ENCODE peak calls at places on chromosome 2, in four cellular contexts. R, N, M and S are unnamed samples.

GRCh38 chr2:128589681-128590080 is 271.0 kb upstream of the HS6ST1 start:
- DNase-seq in R (no peak), N (no peak), M (no peak), S (no peak)

GRCh38 chr2:46164581-46165301 is 132.5 kb upstream of the EPAS1 start:
- DNase-seq in R (no peak), N (no peak), M (peak; percentile 96), S (peak; percentile 93)

GRCh38 chr2:49664827-49665226 is 510.5 kb upstream of the FSHR start:
- DNase-seq in R (no peak), N (no peak), M (no peak), S (no peak)

GRCh38 chr2:16105664-16106281 is 165.4 kb downstream of the MYCN start:
- DNase-seq in R (no peak), N (no peak), M (no peak), S (no peak)

GRCh38 chr2:170236639-170237037 is 58.7 kb downstream of the MYO3B start:
- DNase-seq in R (no peak), N (no peak), M (no peak), S (no peak)

GRCh38 chr2:220619525-220620267 is 952.4 kb downstream of the EPHA4 start:
- DNase-seq in R (no peak), N (no peak), M (peak; percentile 47), S (no peak)

GRCh38 chr2:9365498-9366019 is 57.8 kb downstream of the ITGB1BP1 start:
- DNase-seq in R (no peak), N (no peak), M (no peak), S (no peak)

GRCh38 chr2:95325026-95325425 is 27.9 kb downstream of the KCNIP3 start:
- DNase-seq in R (no peak), N (no peak), M (no peak), S (no peak)

GRCh38 chr2:21317131-21317530 is 193.4 kb downstream of the TDRD15 start:
- DNase-seq in R (peak; percentile 24), N (peak; percentile 65), M (peak; percentile 8), S (peak; percentile 4)

GRCh38 chr2:118841828-118842461 is 5.5 kb downstream of the EN1 start:
- DNase-seq in R (no peak), N (no peak), M (no peak), S (peak; percentile 37)

GRCh38 chr2:509888-510287 is 167.3 kb downstream of the TMEM18 start:
- DNase-seq in R (no peak), N (no peak), M (no peak), S (no peak)

GRCh38 chr2:169159686-169160085 is 90.3 kb downstream of the DHRS9 start:
- DNase-seq in R (no peak), N (no peak), M (no peak), S (no peak)

GRCh38 chr2:45320956-45321355 is 290.1 kb downstream of the SRBD1 start:
- DNase-seq in R (no peak), N (no peak), M (no peak), S (no peak)

GRCh38 chr2:141741652-141742051 is 389.2 kb downstream of the LRP1B start:
- DNase-seq in R (no peak), N (no peak), M (no peak), S (no peak)

GRCh38 chr2:233449071-233449901 is 95.0 kb downstream of the DGKD start:
- DNase-seq in R (no peak), N (no peak), M (peak; percentile 48), S (peak; percentile 76)

GRCh38 chr2:56009758-56010534 is 86.4 kb upstream of the EFEMP1 start:
- DNase-seq in R (no peak), N (peak; percentile 35), M (peak; percentile 70), S (peak; percentile 50)

GRCh38 chr2:95526360-95527341 is 42.1 kb upstream of the TRIM43B start:
- DNase-seq in R (peak; percentile 52), N (no peak), M (peak; percentile 67), S (peak; percentile 86)

GRCh38 chr2:236904389-236905263 is 181.1 kb upstream of the COPS8 start:
- DNase-seq in R (no peak), N (no peak), M (no peak), S (no peak)

GRCh38 chr2:170235860-170236638 is 58.1 kb downstream of the MYO3B start:
- DNase-seq in R (peak; percentile 2), N (peak; percentile 46), M (peak; percentile 54), S (peak; percentile 37)

GRCh38 chr2:11829947-11830707 is 83.7 kb downstream of the LPIN1 start:
- DNase-seq in R (peak; percentile 40), N (peak; percentile 83), M (peak; percentile 98), S (peak; percentile 90)

GRCh38 chr2:32910883-32911598 is 35.7 kb upstream of the LTBP1 start:
- DNase-seq in R (no peak), N (peak; percentile 95), M (no peak), S (no peak)

GRCh38 chr2:9378433-9379371 is 44.6 kb downstream of the ITGB1BP1 start:
- DNase-seq in R (no peak), N (no peak), M (peak; percentile 90), S (peak; percentile 93)

GRCh38 chr2:128414351-128414750 is 95.7 kb upstream of the HS6ST1 start:
- DNase-seq in R (no peak), N (no peak), M (no peak), S (no peak)

GRCh38 chr2:177314194-177314593 is 49.7 kb upstream of the NFE2L2 start:
- DNase-seq in R (no peak), N (no peak), M (peak; percentile 95), S (peak; percentile 67)

GRCh38 chr2:228613133-228613532 is 431.6 kb upstream of the SPHKAP start:
- DNase-seq in R (no peak), N (no peak), M (peak; percentile 95), S (peak; percentile 44)

GRCh38 chr2:110873056-110873502 is 140.7 kb downstream of the ACOXL start:
- DNase-seq in R (no peak), N (no peak), M (no peak), S (no peak)

GRCh38 chr2:110960281-110960680 is 160.4 kb upstream of the BCL2L11 start:
- DNase-seq in R (no peak), N (no peak), M (no peak), S (no peak)

GRCh38 chr2:120578576-120579352 is 156.9 kb upstream of the GLI2 start:
- DNase-seq in R (no peak), N (peak; percentile 8), M (no peak), S (no peak)

GRCh38 chr2:51581636-51582267 is 549.8 kb upstream of the NRXN1 start:
- DNase-seq in R (no peak), N (no peak), M (no peak), S (no peak)

GRCh38 chr2:104504331-104505073 is 349.4 kb upstream of the POU3F3 start:
- DNase-seq in R (no peak), N (no peak), M (no peak), S (no peak)

GRCh38 chr2:45568935-45569334 is 42.1 kb downstream of the SRBD1 start:
- DNase-seq in R (no peak), N (no peak), M (no peak), S (no peak)

GRCh38 chr2:26938399-26938798 is 32.0 kb upstream of the MAPRE3 start:
- DNase-seq in R (no peak), N (no peak), M (no peak), S (no peak)

GRCh38 chr2:1193801-1194200 is 219.5 kb upstream of the TPO start:
- DNase-seq in R (no peak), N (no peak), M (no peak), S (no peak)

GRCh38 chr2:152028182-152028862 is 70.5 kb downstream of the CACNB4 start:
- DNase-seq in R (no peak), N (no peak), M (peak; percentile 12), S (no peak)

GRCh38 chr2:126634273-126634861 is 21.6 kb upstream of the GYPC start:
- DNase-seq in R (peak; percentile 10), N (peak; percentile 29), M (peak; percentile 17), S (peak; percentile 19)

GRCh38 chr2:167048829-167049228 is 160.5 kb downstream of the XIRP2 start:
- DNase-seq in R (no peak), N (no peak), M (peak; percentile 1), S (no peak)

GRCh38 chr2:190530211-190530639 is 4.3 kb downstream of the NEMP2 start:
- DNase-seq in R (no peak), N (no peak), M (peak; percentile 53), S (peak; percentile 45)

GRCh38 chr2:241897231-241897916 is 27.8 kb downstream of the RTP5 start:
- DNase-seq in R (no peak), N (no peak), M (no peak), S (no peak)

GRCh38 chr2:218368621-218369153 is 12.0 kb downstream of the CATIP start:
- DNase-seq in R (no peak), N (no peak), M (no peak), S (no peak)